ENCODE peak calls at places on chromosomes 7 and 10, in five cellular contexts. One of them, this sample, is unnamed.

GRCh38 chr10:46294641-46295230 is 7.9 kb downstream of the ANTXRL start:
- DNase-seq in transverse colon: no peak
- DNase-seq in A549: no peak
- DNase-seq in ovary: peak
- DNase-seq in stomach: peak
- DNase-seq in this sample: no peak

GRCh38 chr10:72291019-72291532 is 17.4 kb downstream of the DDIT4 start:
- DNase-seq in transverse colon: no peak
- DNase-seq in ovary: no peak
- DNase-seq in stomach: no peak
- DNase-seq in A549: no peak
- DNase-seq in this sample: no peak

GRCh38 chr10:110774069-110775021 is 97.4 kb upstream of the PDCD4 start:
- DNase-seq in ovary: no peak
- DNase-seq in transverse colon: no peak
- DNase-seq in A549: peak
- DNase-seq in stomach: no peak
- DNase-seq in this sample: no peak

GRCh38 chr7:2623698-2624014 is 8.1 kb upstream of the TTYH3 start:
- DNase-seq in A549: no peak
- DNase-seq in ovary: no peak
- DNase-seq in stomach: no peak
- DNase-seq in transverse colon: no peak
- DNase-seq in this sample: no peak

GRCh38 chr7:151459726-151460473 is 20.0 kb upstream of the CRYGN start:
- DNase-seq in stomach: peak
- DNase-seq in transverse colon: peak
- DNase-seq in A549: peak
- DNase-seq in ovary: peak
- DNase-seq in this sample: peak

GRCh38 chr10:109306698-109307097 is 616.6 kb downstream of the XPNPEP1 start:
- DNase-seq in transverse colon: no peak
- DNase-seq in ovary: no peak
- DNase-seq in A549: no peak
- DNase-seq in stomach: no peak
- DNase-seq in this sample: no peak

GRCh38 chr10:116470071-116470470 is 42.4 kb downstream of the PNLIPRP3 start:
- DNase-seq in stomach: no peak
- DNase-seq in A549: no peak
- DNase-seq in transverse colon: no peak
- DNase-seq in ovary: no peak
- DNase-seq in this sample: no peak

GRCh38 chr10:11573497-11573896 is 38.0 kb downstream of the USP6NL start:
- DNase-seq in A549: no peak
- DNase-seq in transverse colon: no peak
- DNase-seq in ovary: no peak
- DNase-seq in stomach: no peak
- DNase-seq in this sample: no peak

GRCh38 chr10:110794808-110795207 is 76.9 kb upstream of the PDCD4 start:
- DNase-seq in A549: no peak
- DNase-seq in transverse colon: no peak
- DNase-seq in stomach: no peak
- DNase-seq in ovary: no peak
- DNase-seq in this sample: no peak

GRCh38 chr7:102208826-102209225 is 77.8 kb upstream of the SH2B2 start:
- DNase-seq in ovary: no peak
- DNase-seq in stomach: no peak
- DNase-seq in transverse colon: peak
- DNase-seq in A549: no peak
- DNase-seq in this sample: no peak

DNA sequence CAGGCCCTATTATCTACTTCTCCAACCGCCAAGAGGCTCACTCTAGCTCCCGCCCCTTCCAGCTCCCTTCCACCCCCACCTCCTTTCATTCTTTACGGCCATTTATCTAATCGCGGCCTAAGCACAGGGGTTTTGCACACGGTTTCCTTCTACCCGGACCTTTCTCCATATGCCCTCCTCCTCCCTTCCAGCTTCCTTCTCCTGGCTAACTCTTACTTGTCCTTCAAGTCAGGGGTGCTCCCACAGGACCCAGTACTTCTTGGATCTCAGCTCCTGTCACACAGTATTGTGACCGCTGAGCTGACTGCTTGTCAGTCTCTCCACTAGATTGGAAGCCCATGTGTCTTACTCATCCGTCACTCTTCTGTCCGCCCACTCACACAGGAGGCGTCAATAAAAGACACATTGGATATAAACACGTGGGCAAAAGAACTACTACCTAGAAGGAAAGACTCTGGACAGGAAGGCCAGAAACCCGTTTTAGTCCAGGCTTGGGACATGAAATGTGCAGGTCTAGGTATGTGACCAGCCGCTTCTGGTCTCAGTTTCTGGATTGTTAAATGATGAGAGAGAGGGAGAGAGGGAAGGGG is 20.3 kb upstream of the HPS1 start:
- DNase-seq in ovary: no peak
- DNase-seq in stomach: no peak
- DNase-seq in A549: no peak
- DNase-seq in transverse colon: no peak
- DNase-seq in this sample: no peak
- TF ChIP-seq EP300 in ovary: no peak
- TF ChIP-seq EP300 in stomach: no peak
- TF ChIP-seq EP300 in A549: no peak
- TF ChIP-seq EP300 in transverse colon: no peak
- TF ChIP-seq EP300 in this sample: no peak

DNA sequence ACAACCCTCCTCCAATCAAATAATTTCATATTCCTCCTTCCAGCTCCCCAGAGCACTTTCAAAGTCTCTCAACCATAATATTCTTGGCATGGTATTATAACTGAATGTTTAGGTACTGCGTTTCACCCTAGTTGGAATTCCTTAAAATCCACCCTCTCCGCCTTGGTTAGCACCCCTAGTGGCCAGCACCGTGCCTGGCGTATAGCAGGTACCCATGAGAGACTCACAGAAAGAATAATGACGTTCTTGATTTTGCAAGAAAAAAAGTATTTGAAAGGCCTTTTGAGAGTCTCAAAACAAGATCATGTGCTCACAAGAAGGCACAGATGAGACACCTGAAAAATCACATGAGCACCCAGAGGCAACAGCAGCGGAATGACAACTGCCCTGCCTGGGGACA is 50.8 kb downstream of the GLI3 start:
- DNase-seq in A549: peak
- DNase-seq in transverse colon: no peak
- DNase-seq in stomach: no peak
- DNase-seq in ovary: no peak
- DNase-seq in this sample: no peak
- TF ChIP-seq CTCF in A549: no peak
- TF ChIP-seq CTCF in transverse colon: peak
- TF ChIP-seq CTCF in stomach: no peak
- TF ChIP-seq CTCF in ovary: no peak
- TF ChIP-seq CTCF in this sample: peak

GRCh38 chr7:111088328-111088727 is 2.6 kb upstream of the LRRN3 start:
- DNase-seq in ovary: no peak
- DNase-seq in A549: no peak
- DNase-seq in transverse colon: no peak
- DNase-seq in stomach: no peak
- DNase-seq in this sample: no peak

GRCh38 chr7:111089822-111090426 is 1.0 kb upstream of the LRRN3 start:
- DNase-seq in transverse colon: no peak
- DNase-seq in stomach: no peak
- DNase-seq in A549: peak
- DNase-seq in ovary: no peak
- DNase-seq in this sample: no peak

GRCh38 chr7:111083423-111083822 is 7.5 kb upstream of the LRRN3 start:
- DNase-seq in stomach: no peak
- DNase-seq in ovary: no peak
- DNase-seq in transverse colon: no peak
- DNase-seq in A549: no peak
- DNase-seq in this sample: no peak

GRCh38 chr7:111085356-111085755 is 5.6 kb upstream of the LRRN3 start:
- DNase-seq in transverse colon: no peak
- DNase-seq in A549: no peak
- DNase-seq in ovary: no peak
- DNase-seq in stomach: no peak
- DNase-seq in this sample: no peak

GRCh38 chr7:111086532-111086931 is 4.4 kb upstream of the LRRN3 start:
- DNase-seq in transverse colon: no peak
- DNase-seq in stomach: no peak
- DNase-seq in ovary: no peak
- DNase-seq in A549: no peak
- DNase-seq in this sample: no peak
- TF ChIP-seq POLR2A in transverse colon: no peak
- TF ChIP-seq POLR2A in stomach: no peak
- TF ChIP-seq POLR2A in ovary: no peak
- TF ChIP-seq POLR2A in A549: no peak
- TF ChIP-seq POLR2A in this sample: no peak

GRCh38 chr7:95590387-95591248 is 5.7 kb downstream of the PDK4 start:
- DNase-seq in ovary: no peak
- DNase-seq in transverse colon: no peak
- DNase-seq in A549: no peak
- DNase-seq in stomach: no peak
- DNase-seq in this sample: no peak
- TF ChIP-seq EP300 in ovary: no peak
- TF ChIP-seq EP300 in transverse colon: no peak
- TF ChIP-seq EP300 in A549: no peak
- TF ChIP-seq EP300 in stomach: no peak
- TF ChIP-seq EP300 in this sample: no peak

DNA sequence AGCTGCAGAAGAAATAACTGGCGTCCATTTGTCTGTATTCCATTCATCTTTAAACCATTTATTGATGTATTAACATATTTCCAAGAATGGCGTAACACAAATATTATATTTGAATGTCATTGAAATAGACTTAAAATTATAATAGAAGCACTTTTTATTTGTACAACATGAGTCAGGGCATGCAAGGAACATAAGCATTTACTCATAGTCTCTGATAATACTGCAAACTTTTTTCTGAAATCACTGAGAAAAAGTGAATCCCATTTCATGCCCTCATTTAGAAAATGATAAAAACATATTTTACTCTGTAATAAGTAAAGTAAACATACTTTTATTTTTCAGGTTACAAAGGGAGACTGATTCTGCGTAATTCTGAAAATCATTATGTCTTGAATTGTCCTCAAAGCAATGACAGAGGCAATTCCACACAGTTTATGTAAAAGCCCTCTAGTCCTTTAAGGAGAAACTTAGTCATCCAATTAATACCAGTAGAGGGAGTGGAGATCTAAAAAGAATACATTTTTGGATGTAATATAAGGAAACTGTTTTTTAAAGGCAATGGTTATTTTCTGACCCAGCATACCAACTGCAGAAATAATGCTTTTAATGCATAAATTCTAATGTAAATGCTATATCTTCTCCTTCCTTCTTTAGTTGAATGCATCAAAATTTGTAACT is 58.1 kb downstream of the AGMO start:
- DNase-seq in ovary: no peak
- DNase-seq in A549: no peak
- DNase-seq in stomach: no peak
- DNase-seq in transverse colon: no peak
- DNase-seq in this sample: no peak
- TF ChIP-seq CTCF in ovary: no peak
- TF ChIP-seq CTCF in A549: no peak
- TF ChIP-seq CTCF in stomach: no peak
- TF ChIP-seq CTCF in transverse colon: no peak
- TF ChIP-seq CTCF in this sample: peak

GRCh38 chr10:70815504-70816219 is at the start of gene SGPL1:
- DNase-seq in transverse colon: peak
- DNase-seq in A549: peak
- DNase-seq in ovary: peak
- DNase-seq in stomach: peak
- DNase-seq in this sample: peak
- TF ChIP-seq POLR2A in transverse colon: peak
- TF ChIP-seq POLR2A in A549: peak
- TF ChIP-seq POLR2A in ovary: peak
- TF ChIP-seq POLR2A in stomach: no peak
- TF ChIP-seq POLR2A in this sample: no peak

DNA sequence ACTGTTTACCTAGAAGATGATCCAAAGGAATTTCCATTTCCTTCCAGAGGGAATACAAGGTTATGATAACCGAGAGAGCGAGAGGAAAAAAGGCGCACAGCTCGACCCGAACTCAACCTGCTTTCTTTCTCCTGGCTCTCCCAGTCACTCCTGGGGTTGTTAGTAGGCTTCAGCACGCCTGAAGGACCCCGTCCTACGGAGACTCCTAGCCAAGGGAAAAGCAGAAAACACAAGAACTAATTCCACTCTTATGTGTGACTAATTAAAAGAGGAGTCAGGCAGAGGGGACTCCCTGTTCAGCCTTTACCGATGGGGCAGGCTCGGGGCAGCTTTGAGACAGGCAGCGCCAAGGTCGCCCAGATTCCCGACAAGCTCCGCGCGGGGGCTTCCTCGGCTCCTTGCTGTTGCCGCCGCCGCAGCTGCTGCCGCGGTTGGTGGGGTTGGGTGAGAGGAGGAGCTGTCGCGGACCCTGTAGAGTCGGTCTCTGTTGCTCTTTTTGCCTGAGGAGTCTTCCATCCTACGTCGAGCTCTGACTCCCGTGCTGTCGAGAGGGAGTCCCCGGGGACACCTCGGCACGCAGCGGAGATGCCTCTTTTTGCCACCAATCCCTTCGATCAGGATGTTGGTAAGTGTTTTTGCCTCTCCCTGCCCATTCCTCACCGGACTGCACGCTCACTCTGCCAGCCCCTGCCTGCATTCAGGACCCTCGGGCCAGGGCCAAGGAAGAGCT is at the start of gene STAM:
- DNase-seq in A549: peak
- DNase-seq in ovary: peak
- DNase-seq in stomach: peak
- DNase-seq in transverse colon: peak
- DNase-seq in this sample: peak
- TF ChIP-seq EP300 in A549: no peak
- TF ChIP-seq EP300 in ovary: no peak
- TF ChIP-seq EP300 in stomach: no peak
- TF ChIP-seq EP300 in transverse colon: no peak
- TF ChIP-seq EP300 in this sample: no peak

This sample was measured in esophagus muscularis mucosa.